ENCODE peak calls at places on chromosome 10, in four cellular contexts. G, O, K and S are unnamed samples.

GRCh38 chr10:110721406-110722038 is 77.4 kb downstream of the RBM20 start:
- DNase-seq in O (no peak), K (no peak), G (no peak), S (no peak)

GRCh38 chr10:81873932-81874816 is 820 bp upstream of the NRG3 start:
- DNase-seq in G (peak; percentile 23), O (peak; percentile 87), K (no peak), S (peak; percentile 86)

GRCh38 chr10:63819753-63820347 is 298.6 kb downstream of the REEP3 start:
- DNase-seq in G (peak; percentile 70), O (peak; percentile 84), K (peak; percentile 41), S (peak; percentile 84)

GRCh38 chr10:3065622-3066021 is 1.7 kb upstream of the PFKP start:
- DNase-seq in O (no peak), G (no peak), K (no peak), S (no peak)

GRCh38 chr10:123451206-123451605 is 214.9 kb upstream of the GPR26 start:
- DNase-seq in O (no peak), K (no peak), G (no peak), S (no peak)

GRCh38 chr10:7795605-7796004 is 7.6 kb downstream of the ATP5F1C start:
- DNase-seq in G (peak; percentile 26), O (no peak), K (no peak), S (no peak)

GRCh38 chr10:10007972-10008371 is 1009.7 kb upstream of the CELF2 start:
- DNase-seq in G (no peak), O (no peak), K (no peak), S (no peak)

GRCh38 chr10:6386346-6386745 is 183.6 kb downstream of the PFKFB3 start:
- DNase-seq in G (no peak), O (no peak), K (no peak), S (no peak)

GRCh38 chr10:33706746-33707145 is 372.3 kb upstream of the NRP1 start:
- DNase-seq in G (no peak), O (no peak), K (no peak), S (no peak)

GRCh38 chr10:49844775-49845561 is 82.8 kb upstream of the OGDHL start:
- DNase-seq in O (no peak), G (peak; percentile 59), K (no peak), S (peak; percentile 5)

GRCh38 chr10:54958844-54959243 is 157.8 kb upstream of the PCDH15 start:
- DNase-seq in K (no peak), O (no peak), G (no peak), S (no peak)

GRCh38 chr10:60035984-60036383 is 129.6 kb upstream of the CCDC6 start:
- DNase-seq in O (no peak), G (no peak), K (no peak), S (no peak)

GRCh38 chr10:71798308-71798624 is 24.9 kb upstream of the VSIR start:
- DNase-seq in K (no peak), O (no peak), G (no peak), S (no peak)
- TF ChIP-seq CTCF in K (no peak), O (no peak), G (no peak), S (no peak)

GRCh38 chr10:103259989-103260388 is 14.3 kb downstream of the RPEL1 start:
- DNase-seq in G (no peak), K (no peak), O (no peak), S (no peak)
- TF ChIP-seq CTCF in G (no peak), K (no peak), O (no peak), S (no peak)

GRCh38 chr10:92914478-92915066 is 66.3 kb downstream of the EXOC6 start:
- DNase-seq in O (peak; percentile 66), K (no peak), G (peak; percentile 54), S (peak; percentile 63)
- TF ChIP-seq CTCF in O (peak; percentile 79), K (peak; percentile 75), G (peak; percentile 82), S (peak; percentile 34)

GRCh38 chr10:416091-416515 is 273.4 kb downstream of the DIP2C start:
- DNase-seq in O (no peak), K (no peak), G (no peak), S (no peak)
- TF ChIP-seq CTCF in O (no peak), K (no peak), G (no peak), S (no peak)

GRCh38 chr10:103752680-103753248 is 102.6 kb downstream of the SH3PXD2A start:
- DNase-seq in K (no peak), O (no peak), G (no peak), S (no peak)
- TF ChIP-seq CTCF in K (peak; percentile 84), O (peak; percentile 98), G (peak; percentile 80), S (peak; percentile 33)

GRCh38 chr10:132685121-132685891 is 100.6 kb downstream of the NKX6-2 start:
- DNase-seq in G (peak; percentile 65), K (no peak), O (peak; percentile 13), S (peak; percentile 76)
- TF ChIP-seq CTCF in G (no peak), K (no peak), O (no peak), S (no peak)

GRCh38 chr10:53601260-53601875 is 828.8 kb upstream of the MBL2 start:
- DNase-seq in G (peak; percentile 40), O (no peak), K (peak; percentile 9), S (no peak)
- TF ChIP-seq CTCF in G (peak; percentile 85), O (peak; percentile 84), K (peak; percentile 71), S (peak; percentile 55)

GRCh38 chr10:99391346-99391745 is 39.1 kb downstream of the GOT1 start:
- DNase-seq in O (no peak), G (no peak), K (no peak), S (no peak)
- TF ChIP-seq CTCF in O (no peak), G (no peak), K (no peak), S (no peak)

DNA sequence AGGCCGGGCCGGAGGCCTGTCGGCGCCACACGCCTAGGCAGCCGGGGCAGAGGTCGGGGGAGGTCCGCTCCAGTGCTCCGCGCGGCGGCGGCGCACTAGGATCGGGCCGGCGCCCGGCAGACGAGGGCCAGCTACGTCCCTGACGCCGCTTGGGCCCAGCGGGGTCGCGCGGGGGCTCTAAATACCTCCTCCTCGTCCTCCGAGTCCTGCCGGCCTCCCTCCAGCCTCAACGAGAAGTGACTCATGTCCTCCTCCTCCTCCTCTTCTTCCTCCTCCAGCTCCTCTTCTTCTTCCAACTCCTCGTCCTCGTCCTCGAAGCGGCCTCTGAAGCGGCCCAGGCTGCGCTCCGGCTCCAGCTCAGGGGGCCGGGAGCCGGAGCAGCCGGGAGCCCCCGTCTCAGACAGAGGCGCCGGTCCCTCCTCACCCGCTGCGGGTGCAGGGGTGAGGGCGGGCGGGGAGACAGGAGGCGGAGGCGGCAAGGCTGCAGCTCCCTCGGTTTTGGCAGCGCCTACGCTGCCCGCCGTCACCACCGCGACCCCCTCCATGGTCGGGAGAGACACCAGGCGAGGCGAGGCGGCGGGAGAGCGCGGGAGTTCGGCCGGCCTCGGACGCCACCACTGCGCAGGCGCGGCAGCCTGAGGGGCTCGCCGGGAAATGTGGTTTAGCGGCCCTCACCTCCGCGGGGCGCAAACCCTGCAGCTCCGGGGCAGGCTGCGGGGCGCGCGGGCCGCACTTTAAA is at the start of gene PCGF6:
- DNase-seq in K (no peak), G (peak; percentile 81), O (peak; percentile 96), S (peak; percentile 82)
- TF ChIP-seq CTCF in K (no peak), G (no peak), O (no peak), S (no peak)

GRCh38 chr10:70536196-70536920 is 57.8 kb downstream of the PALD1 start:
- DNase-seq in O (no peak), K (no peak), G (no peak), S (no peak)
- TF ChIP-seq CTCF in O (no peak), K (no peak), G (peak; percentile 17), S (no peak)